ENCODE peak calls at places on chromosomes 13 and 19, in six cellular contexts. A is mammary epithelial cell, D is esophagus muscularis mucosa, B is WTC11, C is heart left ventricle, Q is astrocyte of the spinal cord. K is an unnamed sample.

GRCh38 chr13:113328851-113329250 is 31.8 kb downstream of the LAMP1 start:
- DNase-seq in A (no peak), D (no peak), B (no peak), C (no peak), Q (no peak), K (no peak)

GRCh38 chr13:113997845-113998751 is 24.2 kb upstream of the C13orf46 start:
- DNase-seq in A (no peak), D (no peak), B (no peak), C (peak), Q (peak), K (no peak)

GRCh38 chr13:23584275-23584674 is 14.1 kb downstream of the TNFRSF19 start:
- DNase-seq in A (no peak), D (no peak), B (no peak), C (no peak), Q (no peak), K (no peak)

GRCh38 chr13:114112231-114112825 is 20.1 kb downstream of the RASA3 start:
- DNase-seq in A (no peak), D (no peak), B (peak), C (peak), Q (peak), K (no peak)

GRCh38 chr19:45255611-45256157 is 4.6 kb downstream of the MARK4 start:
- DNase-seq in A (no peak), D (no peak), B (no peak), C (no peak), Q (no peak), K (no peak)

GRCh38 chr19:53254451-53255341 is at the start of gene ZNF677:
- DNase-seq in A (peak), D (peak), B (peak), C (peak), Q (peak), K (peak)

GRCh38 chr19:34904846-34905527 is 21.7 kb upstream of the ZNF30 start:
- DNase-seq in A (peak), D (no peak), B (peak), C (no peak), Q (no peak), K (no peak)

GRCh38 chr19:375395-376110 is 31.0 kb upstream of the MIER2 start:
- DNase-seq in A (no peak), D (no peak), B (no peak), C (no peak), Q (no peak), K (no peak)

GRCh38 chr13:48653074-48654054 is at the start of gene CYSLTR2:
- DNase-seq in A (no peak), D (peak), B (no peak), C (no peak), Q (peak), K (no peak)

GRCh38 chr19:1809663-1810062 is 2.4 kb downstream of the ATP8B3 start:
- DNase-seq in A (no peak), D (no peak), B (no peak), C (no peak), Q (no peak), K (no peak)

GRCh38 chr13:41411536-41411935 is 45.8 kb upstream of the RGCC start:
- DNase-seq in A (peak), D (peak), B (peak), C (no peak), Q (peak), K (peak)

GRCh38 chr13:67146523-67147130 is 83.5 kb downstream of the PCDH9 start:
- DNase-seq in A (no peak), D (no peak), B (no peak), C (no peak), Q (no peak), K (no peak)
- TF ChIP-seq CTCF in A (no peak), D (no peak), B (no peak), C (no peak), Q (no peak), K (no peak)

GRCh38 chr19:8988204-8988603 is 22.0 kb downstream of the MUC16 start:
- DNase-seq in A (no peak), D (no peak), B (peak), C (no peak), Q (no peak), K (no peak)
- TF ChIP-seq CTCF in A (no peak), D (no peak), B (peak), C (no peak), Q (no peak), K (no peak)

DNA sequence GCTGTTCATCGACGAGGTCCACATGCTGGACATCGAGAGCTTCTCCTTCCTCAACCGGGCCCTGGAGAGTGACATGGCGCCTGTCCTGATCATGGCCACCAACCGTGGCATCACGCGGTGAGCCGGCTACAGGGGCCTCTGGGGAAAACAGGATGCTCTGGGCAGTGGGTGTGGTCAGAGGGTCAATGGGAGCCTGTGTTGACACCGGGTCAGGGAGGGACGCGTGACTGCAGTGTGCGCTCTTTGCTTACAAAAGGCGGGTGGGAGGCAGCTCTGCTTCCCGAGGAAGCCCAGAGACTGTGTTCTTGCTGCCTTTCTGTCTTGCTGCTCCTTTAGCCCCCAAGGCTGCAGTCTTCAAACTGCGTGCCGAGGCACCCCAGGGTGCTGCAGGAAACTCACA is 5.7 kb downstream of the LHB start:
- DNase-seq in A (no peak), D (no peak), B (no peak), C (no peak), Q (no peak), K (no peak)
- TF ChIP-seq CTCF in A (no peak), D (no peak), B (no peak), C (no peak), Q (no peak), K (no peak)

DNA sequence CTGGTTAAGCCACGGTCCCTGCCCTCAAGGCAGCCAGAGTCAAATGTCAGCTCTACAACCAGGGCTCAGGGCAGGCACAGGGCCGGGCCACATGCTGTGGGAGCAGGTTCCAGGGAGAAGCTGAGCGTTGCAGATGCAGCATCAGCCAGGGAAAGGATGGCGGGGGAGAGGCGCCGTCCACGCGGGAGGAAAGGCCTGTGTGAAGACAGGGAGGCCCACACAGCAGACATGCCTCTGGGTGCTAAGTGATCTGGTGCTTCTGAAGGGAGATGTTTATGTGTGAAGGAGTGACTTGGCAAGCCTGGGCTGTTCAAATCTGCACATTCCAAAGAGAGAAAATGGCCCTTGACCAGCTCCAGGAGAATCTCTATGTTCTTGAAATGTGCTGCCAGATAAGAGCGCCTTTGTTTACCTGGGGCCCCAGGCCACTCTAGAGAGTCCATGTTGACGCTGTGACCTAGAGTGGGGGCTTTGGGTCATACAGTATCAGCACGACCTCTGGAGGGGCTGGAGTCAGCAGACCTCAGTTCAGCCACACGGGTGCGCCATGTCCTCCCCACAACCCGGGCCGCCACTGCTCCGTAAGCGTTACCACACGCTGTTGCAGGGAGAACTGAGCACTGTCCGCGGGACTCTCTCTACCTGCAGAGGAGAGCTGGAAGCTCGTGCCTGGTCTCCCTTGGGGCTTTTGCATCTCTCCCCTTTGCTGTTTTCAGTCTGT is 15.9 kb upstream of the ATF5 start:
- DNase-seq in A (no peak), D (no peak), B (peak), C (no peak), Q (no peak), K (no peak)
- TF ChIP-seq CTCF in A (no peak), D (no peak), B (no peak), C (no peak), Q (no peak), K (no peak)

DNA sequence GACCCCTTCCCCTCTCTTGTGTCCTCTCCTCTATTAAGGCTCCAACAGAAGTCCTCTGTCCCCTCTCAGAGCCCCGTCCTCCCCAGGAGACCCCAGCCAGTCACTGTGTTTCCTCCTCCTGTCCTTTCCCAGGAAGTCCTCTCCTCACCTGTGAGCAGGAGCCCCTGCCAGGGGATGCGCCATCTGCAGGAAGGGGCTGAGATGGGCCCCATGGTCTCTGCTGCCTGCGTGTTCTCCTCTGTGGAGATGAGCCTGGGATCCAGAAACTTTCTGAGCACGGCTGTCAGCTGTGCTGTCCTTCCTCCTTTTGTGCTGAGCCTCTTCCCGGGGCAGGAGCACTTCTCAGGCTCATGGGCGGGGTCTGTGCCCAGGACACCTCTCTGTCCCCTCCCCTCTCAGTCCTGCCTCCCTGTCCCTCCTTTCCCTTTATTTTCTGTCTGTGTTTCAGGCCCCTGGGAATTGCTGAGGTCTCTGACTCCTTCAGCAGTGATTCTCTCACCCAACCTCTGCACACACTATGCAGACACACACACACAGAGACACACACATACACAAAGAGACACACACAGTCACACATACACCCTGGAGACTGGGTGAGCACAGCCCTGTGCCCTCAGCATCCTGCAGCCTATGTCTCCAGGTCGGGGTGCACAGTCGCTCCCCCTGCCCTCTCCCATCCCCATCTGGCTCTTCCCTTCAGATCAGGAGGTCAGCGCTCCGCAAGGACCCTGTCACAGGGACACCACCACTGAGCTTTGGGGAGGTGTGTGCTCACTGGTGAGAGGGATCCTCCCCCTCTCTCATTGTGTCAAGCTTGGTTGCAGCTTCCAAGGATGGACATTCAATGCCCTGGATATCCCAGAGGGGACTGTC is at the start of gene CEACAM8:
- DNase-seq in A (no peak), D (no peak), B (peak), C (no peak), Q (no peak), K (no peak)
- TF ChIP-seq CTCF in A (no peak), D (no peak), B (no peak), C (no peak), Q (no peak), K (no peak)

GRCh38 chr19:14091086-14091884 is 734 bp upstream of the SAMD1 start:
- DNase-seq in A (peak), D (no peak), B (peak), C (no peak), Q (peak), K (peak)
- TF ChIP-seq CTCF in A (no peak), D (peak), B (no peak), C (peak), Q (peak), K (no peak)

DNA sequence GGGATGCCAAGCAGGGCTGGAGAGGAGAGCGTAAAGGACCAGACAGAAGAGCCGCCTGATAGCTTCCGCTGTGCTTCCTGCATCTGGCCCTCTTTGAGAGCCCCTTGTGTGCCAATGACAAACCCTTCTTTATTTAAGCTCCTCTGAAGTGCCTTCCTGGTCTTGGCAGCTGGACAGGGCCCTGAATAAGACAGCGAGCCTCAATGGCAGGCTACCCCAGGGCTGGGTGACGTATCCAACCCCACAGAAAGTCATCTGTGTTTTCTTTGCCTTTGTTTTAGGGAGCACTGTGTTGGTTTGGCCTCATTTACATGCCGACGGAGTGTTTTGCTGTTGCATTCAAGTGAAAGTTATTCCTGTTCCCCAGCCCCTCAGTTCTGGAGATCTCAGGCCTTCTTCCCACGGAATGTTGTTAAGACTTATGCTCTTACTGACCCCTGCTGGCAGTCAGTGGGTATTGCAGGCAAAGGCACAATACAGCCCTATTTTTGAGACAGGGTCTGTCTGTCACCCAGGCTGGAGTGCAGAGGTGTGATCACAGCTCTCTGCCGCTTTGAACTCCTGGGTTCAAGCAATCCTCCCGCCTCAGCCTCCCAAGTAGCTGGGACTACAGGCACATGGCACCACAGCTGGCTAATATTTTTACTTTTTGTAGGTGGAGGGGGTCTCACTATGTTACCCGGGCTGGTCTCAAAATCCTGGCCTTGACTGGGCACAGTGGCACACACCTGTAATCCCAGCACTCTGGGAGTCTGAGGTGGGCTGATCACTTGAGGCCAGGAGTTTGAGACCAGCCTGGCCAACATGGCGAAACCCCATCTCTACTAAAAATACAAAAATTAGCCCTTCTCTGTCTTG is 16.8 kb downstream of the CCL25 start:
- DNase-seq in A (no peak), D (no peak), B (peak), C (no peak), Q (no peak), K (no peak)
- TF ChIP-seq CTCF in A (peak), D (no peak), B (peak), C (no peak), Q (peak), K (peak)

DNA sequence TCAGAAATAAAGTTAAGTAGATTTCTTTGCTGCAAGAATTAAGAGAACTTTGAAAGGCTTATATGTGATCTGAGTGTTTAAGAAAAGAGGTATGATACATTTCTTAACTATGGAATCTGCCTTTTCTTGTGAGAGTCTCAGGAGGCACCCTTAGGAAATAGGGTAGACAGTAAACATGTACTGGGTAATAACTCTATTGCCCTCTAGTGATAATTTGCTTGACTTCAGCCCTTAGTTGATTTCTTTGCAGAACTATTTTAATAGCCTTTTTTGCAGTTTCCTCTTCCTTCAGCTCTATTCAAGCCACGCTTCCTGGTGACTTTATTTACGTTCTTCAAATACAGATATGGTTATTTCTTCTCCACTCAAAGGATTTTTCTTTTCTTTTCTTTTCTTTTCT is 37.0 kb upstream of the CCNA1 start:
- DNase-seq in A (peak), D (no peak), B (no peak), C (no peak), Q (peak), K (peak)
- TF ChIP-seq CTCF in A (peak), D (peak), B (no peak), C (peak), Q (peak), K (no peak)